ENCODE peak calls at places on chromosomes 16 and 17, in nine cellular contexts. F is A549, N is prostate gland, K is uterus, Q is lower leg skin, J is gastrocnemius medialis, T is breast epithelium, W is heart left ventricle, X is sigmoid colon. V is an unnamed sample.

GRCh38 chr17:2227025-2227699 is 76.4 kb downstream of the SMG6 start:
- DNase-seq in F (no peak), N (no peak), K (no peak), Q (no peak), J (no peak), T (no peak), W (no peak), X (no peak), V (no peak)

GRCh38 chr16:80122155-80122554 is 418.6 kb upstream of the DYNLRB2 start:
- DNase-seq in F (no peak), N (peak; percentile 42), K (peak; percentile 82), Q (peak; percentile 71), J (no peak), T (no peak), W (peak; percentile 67), X (peak; percentile 81), V (no peak)

GRCh38 chr16:57815987-57816745 is 13.9 kb upstream of the KIFC3 start:
- DNase-seq in F (peak; percentile 62), N (peak; percentile 97), K (peak; percentile 81), Q (peak; percentile 95), J (peak; percentile 97), T (peak; percentile 91), W (peak; percentile 92), X (peak; percentile 96), V (peak; percentile 9)

GRCh38 chr17:80596760-80597608 is 52.3 kb downstream of the RPTOR start:
- DNase-seq in F (no peak), N (no peak), K (no peak), Q (no peak), J (no peak), T (no peak), W (no peak), X (no peak), V (no peak)

GRCh38 chr17:58019039-58019438 is 12.0 kb upstream of the SRSF1 start:
- DNase-seq in F (no peak), N (no peak), K (no peak), Q (no peak), J (no peak), T (no peak), W (no peak), X (no peak), V (no peak)

GRCh38 chr17:8162232-8162996 is at the start of gene VAMP2:
- DNase-seq in F (peak; percentile 56), N (peak; percentile 69), K (peak; percentile 74), Q (peak; percentile 78), J (no peak), T (peak; percentile 82), W (peak; percentile 92), X (peak; percentile 92), V (peak; percentile 88)

GRCh38 chr17:53749178-53749577 is 73.5 kb upstream of the KIF2B start:
- DNase-seq in F (no peak), N (no peak), K (no peak), Q (no peak), J (no peak), T (no peak), W (no peak), X (no peak), V (peak; percentile 29)

GRCh38 chr17:7060165-7060890 is 16.4 kb upstream of the SLC16A11 start:
- DNase-seq in F (peak; percentile 98), N (no peak), K (no peak), Q (no peak), J (no peak), T (no peak), W (no peak), X (no peak), V (no peak)

GRCh38 chr17:78834571-78834970 is 6.0 kb downstream of the USP36 start:
- DNase-seq in F (no peak), N (no peak), K (no peak), Q (no peak), J (no peak), T (no peak), W (no peak), X (no peak), V (no peak)

GRCh38 chr16:66502020-66502913 is 47.7 kb downstream of the TK2 start:
- DNase-seq in F (no peak), N (no peak), K (peak; percentile 92), Q (no peak), J (peak; percentile 83), T (peak; percentile 56), W (peak; percentile 63), X (peak; percentile 88), V (no peak)

GRCh38 chr16:70438325-70438982 is 446 bp downstream of the ST3GAL2 start:
- DNase-seq in F (no peak), N (no peak), K (peak; percentile 39), Q (no peak), J (no peak), T (no peak), W (peak; percentile 51), X (no peak), V (peak; percentile 72)

GRCh38 chr16:70437582-70438324 is 1.1 kb downstream of the ST3GAL2 start:
- DNase-seq in F (no peak), N (no peak), K (peak; percentile 48), Q (no peak), J (no peak), T (no peak), W (no peak), X (no peak), V (peak; percentile 70)

GRCh38 chr16:70441406-70441990 is 2.6 kb upstream of the ST3GAL2 start:
- DNase-seq in F (no peak), N (no peak), K (no peak), Q (no peak), J (no peak), T (no peak), W (no peak), X (no peak), V (no peak)

GRCh38 chr16:70437017-70437581 is 1.8 kb downstream of the ST3GAL2 start:
- DNase-seq in F (no peak), N (no peak), K (peak; percentile 63), Q (no peak), J (no peak), T (no peak), W (no peak), X (no peak), V (peak; percentile 63)

DNA sequence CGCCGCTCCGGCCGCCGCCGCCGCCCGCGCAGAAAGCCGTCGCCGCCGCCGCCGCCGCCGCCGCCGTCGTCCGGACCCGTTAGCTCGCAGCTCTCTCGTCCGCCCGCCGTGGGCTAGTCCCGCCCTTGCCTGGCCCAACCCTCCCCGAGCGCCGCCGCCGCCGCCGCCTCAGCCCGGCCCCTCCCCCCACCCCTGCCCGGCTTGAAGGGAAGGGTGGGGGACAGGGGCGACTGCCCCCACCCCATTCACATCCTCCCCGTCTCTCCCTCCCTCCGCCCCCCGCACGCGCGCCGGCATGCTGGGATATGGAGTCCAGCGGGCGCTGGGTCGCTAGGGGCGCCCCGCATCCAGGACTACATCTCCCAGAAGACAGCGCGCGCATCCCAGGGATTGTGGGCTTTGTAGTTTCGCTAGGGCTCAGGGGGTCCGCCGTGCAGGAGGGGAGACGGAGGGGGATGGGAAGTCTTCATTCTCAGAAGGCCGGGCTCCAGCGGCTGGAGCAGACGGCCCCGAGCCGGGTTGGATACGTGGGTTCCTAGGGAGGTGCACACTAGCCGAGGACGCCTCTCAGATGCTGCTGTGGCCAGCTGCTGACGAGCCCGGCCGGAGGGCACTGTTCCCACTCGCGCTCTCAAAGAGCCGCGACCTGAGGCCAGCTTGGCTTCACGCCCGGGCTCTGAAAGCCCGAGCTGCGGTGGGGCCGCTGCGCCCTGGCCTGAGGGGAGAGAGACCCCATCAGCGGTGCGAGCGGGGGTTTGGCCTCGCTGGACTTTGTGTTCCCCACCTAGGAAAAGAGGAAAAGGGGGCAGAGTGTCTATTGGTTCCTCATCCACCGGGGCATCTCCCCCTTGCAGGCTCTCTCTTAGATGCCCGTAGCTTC is at the start of gene ST3GAL2:
- DNase-seq in F (peak; percentile 93), N (peak; percentile 87), K (peak; percentile 95), Q (peak; percentile 90), J (peak; percentile 89), T (peak; percentile 81), W (peak; percentile 97), X (peak; percentile 98), V (peak; percentile 98)
- TF ChIP-seq POLR2A in F (peak; percentile 16), N (no peak), K (no peak), Q (no peak), J (peak; percentile 50), T (no peak), W (no peak), X (no peak), V (peak; percentile 31)

GRCh38 chr17:4920351-4921048 is 11.6 kb upstream of the GP1BA start:
- DNase-seq in F (no peak), N (no peak), K (no peak), Q (no peak), J (no peak), T (no peak), W (no peak), X (no peak), V (no peak)
- TF ChIP-seq POLR2A in F (no peak), N (no peak), K (no peak), Q (no peak), J (no peak), T (no peak), W (no peak), X (no peak), V (no peak)

DNA sequence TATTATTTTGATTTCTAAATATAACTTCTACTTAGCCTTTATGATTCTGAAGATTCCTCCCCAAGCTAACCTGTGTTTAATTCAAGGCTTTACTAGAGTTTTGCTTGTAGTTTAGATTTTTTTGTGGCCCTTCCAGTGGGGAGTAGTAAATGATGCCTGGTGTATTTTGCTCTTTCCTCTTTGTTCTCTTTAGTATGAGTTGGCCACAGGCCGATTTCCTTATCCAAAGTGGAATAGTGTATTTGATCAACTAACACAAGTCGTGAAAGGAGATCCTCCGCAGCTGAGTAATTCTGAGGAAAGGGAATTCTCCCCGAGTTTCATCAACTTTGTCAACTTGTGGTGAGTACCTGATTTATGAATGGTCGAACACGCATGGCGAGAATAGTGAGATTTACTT is 108.3 kb downstream of the MAP2K4 start:
- DNase-seq in F (no peak), N (peak; percentile 58), K (no peak), Q (no peak), J (no peak), T (no peak), W (no peak), X (no peak), V (no peak)
- TF ChIP-seq POLR2A in F (no peak), N (no peak), K (no peak), Q (no peak), J (no peak), T (no peak), W (no peak), X (no peak), V (no peak)

GRCh38 chr16:9115277-9115676 is 23.8 kb downstream of the HAPSTR1 start:
- DNase-seq in F (no peak), N (no peak), K (no peak), Q (no peak), J (no peak), T (no peak), W (no peak), X (no peak), V (no peak)

GRCh38 chr16:9114842-9115241 is 23.4 kb downstream of the HAPSTR1 start:
- DNase-seq in F (no peak), N (no peak), K (no peak), Q (no peak), J (no peak), T (no peak), W (no peak), X (no peak), V (no peak)

GRCh38 chr16:9113707-9114106 is 22.3 kb downstream of the HAPSTR1 start:
- DNase-seq in F (no peak), N (no peak), K (no peak), Q (no peak), J (no peak), T (no peak), W (no peak), X (no peak), V (no peak)

GRCh38 chr16:9112844-9113186 is 21.4 kb downstream of the HAPSTR1 start:
- DNase-seq in F (no peak), N (no peak), K (no peak), Q (no peak), J (no peak), T (no peak), W (no peak), X (no peak), V (no peak)

GRCh38 chr16:9114112-9114511 is 22.7 kb downstream of the HAPSTR1 start:
- DNase-seq in F (no peak), N (no peak), K (no peak), Q (no peak), J (no peak), T (no peak), W (no peak), X (no peak), V (no peak)
- TF ChIP-seq POLR2A in F (no peak), N (no peak), K (no peak), Q (no peak), J (no peak), T (no peak), W (no peak), X (no peak), V (no peak)